ENCODE peak calls at places on chromosomes 3 and 15, in four cellular contexts. One of them, this sample, is unnamed.

GRCh38 chr3:171828852-171829770 is 14.0 kb upstream of the TMEM212 start:
- DNase-seq in activated effector memory CD4-positive, alpha-beta T cell treated with anti-CD3 and anti-CD28 coated beads, Interleukin-2, amount 50 U/mL, for 16 hours: no peak
- DNase-seq in left cardiac atrium: no peak
- DNase-seq in Caki2: no peak
- DNase-seq in this sample: no peak

GRCh38 chr3:12195231-12195630 is 36.5 kb upstream of the TIMP4 start:
- DNase-seq in activated effector memory CD4-positive, alpha-beta T cell treated with anti-CD3 and anti-CD28 coated beads, Interleukin-2, amount 50 U/mL, for 16 hours: no peak
- DNase-seq in Caki2: no peak
- DNase-seq in left cardiac atrium: no peak
- DNase-seq in this sample: no peak

GRCh38 chr15:46365612-46366011 is 730.8 kb downstream of the SQOR start:
- DNase-seq in Caki2: no peak
- DNase-seq in activated effector memory CD4-positive, alpha-beta T cell treated with anti-CD3 and anti-CD28 coated beads, Interleukin-2, amount 50 U/mL, for 16 hours: no peak
- DNase-seq in left cardiac atrium: no peak
- DNase-seq in this sample: no peak

GRCh38 chr15:71735013-71735757 is 75.2 kb upstream of the NR2E3 start:
- DNase-seq in left cardiac atrium: no peak
- DNase-seq in Caki2: no peak
- DNase-seq in activated effector memory CD4-positive, alpha-beta T cell treated with anti-CD3 and anti-CD28 coated beads, Interleukin-2, amount 50 U/mL, for 16 hours: no peak
- DNase-seq in this sample: no peak

GRCh38 chr3:141066593-141066860 is 15.4 kb downstream of the SPSB4 start:
- DNase-seq in activated effector memory CD4-positive, alpha-beta T cell treated with anti-CD3 and anti-CD28 coated beads, Interleukin-2, amount 50 U/mL, for 16 hours: peak
- DNase-seq in Caki2: no peak
- DNase-seq in left cardiac atrium: no peak
- DNase-seq in this sample: no peak

GRCh38 chr3:39639344-39640236 is 169.8 kb upstream of the MYRIP start:
- DNase-seq in left cardiac atrium: peak
- DNase-seq in activated effector memory CD4-positive, alpha-beta T cell treated with anti-CD3 and anti-CD28 coated beads, Interleukin-2, amount 50 U/mL, for 16 hours: no peak
- DNase-seq in Caki2: peak
- DNase-seq in this sample: peak

GRCh38 chr15:66956672-66957540 is 108.5 kb upstream of the SMAD3 start:
- DNase-seq in Caki2: no peak
- DNase-seq in activated effector memory CD4-positive, alpha-beta T cell treated with anti-CD3 and anti-CD28 coated beads, Interleukin-2, amount 50 U/mL, for 16 hours: no peak
- DNase-seq in left cardiac atrium: no peak
- DNase-seq in this sample: no peak

GRCh38 chr15:66147440-66147839 is 106.1 kb downstream of the MEGF11 start:
- DNase-seq in left cardiac atrium: no peak
- DNase-seq in activated effector memory CD4-positive, alpha-beta T cell treated with anti-CD3 and anti-CD28 coated beads, Interleukin-2, amount 50 U/mL, for 16 hours: no peak
- DNase-seq in Caki2: no peak
- DNase-seq in this sample: no peak

GRCh38 chr3:18445421-18446066 is 20.4 kb upstream of the SATB1 start:
- DNase-seq in activated effector memory CD4-positive, alpha-beta T cell treated with anti-CD3 and anti-CD28 coated beads, Interleukin-2, amount 50 U/mL, for 16 hours: peak
- DNase-seq in left cardiac atrium: no peak
- DNase-seq in Caki2: no peak
- DNase-seq in this sample: no peak

GRCh38 chr3:136885357-136886213 is 23.6 kb downstream of the NCK1 start:
- DNase-seq in activated effector memory CD4-positive, alpha-beta T cell treated with anti-CD3 and anti-CD28 coated beads, Interleukin-2, amount 50 U/mL, for 16 hours: no peak
- DNase-seq in Caki2: no peak
- DNase-seq in left cardiac atrium: no peak
- DNase-seq in this sample: no peak

GRCh38 chr3:135078283-135078682 is 283.2 kb downstream of the EPHB1 start:
- DNase-seq in activated effector memory CD4-positive, alpha-beta T cell treated with anti-CD3 and anti-CD28 coated beads, Interleukin-2, amount 50 U/mL, for 16 hours: no peak
- DNase-seq in Caki2: no peak
- DNase-seq in left cardiac atrium: no peak
- DNase-seq in this sample: no peak

GRCh38 chr3:190005343-190006113 is 115.2 kb downstream of the P3H2 start:
- DNase-seq in activated effector memory CD4-positive, alpha-beta T cell treated with anti-CD3 and anti-CD28 coated beads, Interleukin-2, amount 50 U/mL, for 16 hours: no peak
- DNase-seq in left cardiac atrium: no peak
- DNase-seq in Caki2: peak
- DNase-seq in this sample: no peak

GRCh38 chr15:42772901-42773300 is 36.0 kb upstream of the CDAN1 start:
- DNase-seq in activated effector memory CD4-positive, alpha-beta T cell treated with anti-CD3 and anti-CD28 coated beads, Interleukin-2, amount 50 U/mL, for 16 hours: no peak
- DNase-seq in left cardiac atrium: no peak
- DNase-seq in Caki2: no peak
- DNase-seq in this sample: no peak

GRCh38 chr3:148727242-148727641 is 29.5 kb downstream of the AGTR1 start:
- DNase-seq in left cardiac atrium: no peak
- DNase-seq in activated effector memory CD4-positive, alpha-beta T cell treated with anti-CD3 and anti-CD28 coated beads, Interleukin-2, amount 50 U/mL, for 16 hours: no peak
- DNase-seq in Caki2: peak
- DNase-seq in this sample: peak

GRCh38 chr3:16506884-16507409 is 6.6 kb downstream of the RFTN1 start:
- DNase-seq in activated effector memory CD4-positive, alpha-beta T cell treated with anti-CD3 and anti-CD28 coated beads, Interleukin-2, amount 50 U/mL, for 16 hours: no peak
- DNase-seq in left cardiac atrium: no peak
- DNase-seq in Caki2: no peak
- DNase-seq in this sample: no peak

GRCh38 chr3:111936191-111936841 is 42.5 kb upstream of the ABHD10 start:
- DNase-seq in Caki2: peak
- DNase-seq in left cardiac atrium: no peak
- DNase-seq in activated effector memory CD4-positive, alpha-beta T cell treated with anti-CD3 and anti-CD28 coated beads, Interleukin-2, amount 50 U/mL, for 16 hours: no peak
- DNase-seq in this sample: peak

GRCh38 chr3:6717026-6717943 is 143.6 kb upstream of the GRM7 start:
- DNase-seq in left cardiac atrium: no peak
- DNase-seq in activated effector memory CD4-positive, alpha-beta T cell treated with anti-CD3 and anti-CD28 coated beads, Interleukin-2, amount 50 U/mL, for 16 hours: no peak
- DNase-seq in Caki2: no peak
- DNase-seq in this sample: no peak

GRCh38 chr15:75584121-75584520 is 5.0 kb upstream of the PTPN9 start:
- DNase-seq in Caki2: no peak
- DNase-seq in activated effector memory CD4-positive, alpha-beta T cell treated with anti-CD3 and anti-CD28 coated beads, Interleukin-2, amount 50 U/mL, for 16 hours: no peak
- DNase-seq in left cardiac atrium: no peak
- DNase-seq in this sample: no peak

GRCh38 chr3:100024520-100025303 is 89.6 kb downstream of the FILIP1L start:
- DNase-seq in activated effector memory CD4-positive, alpha-beta T cell treated with anti-CD3 and anti-CD28 coated beads, Interleukin-2, amount 50 U/mL, for 16 hours: no peak
- DNase-seq in Caki2: peak
- DNase-seq in left cardiac atrium: no peak
- DNase-seq in this sample: no peak

GRCh38 chr3:158330820-158331219 is 220.9 kb downstream of the RSRC1 start:
- DNase-seq in left cardiac atrium: no peak
- DNase-seq in activated effector memory CD4-positive, alpha-beta T cell treated with anti-CD3 and anti-CD28 coated beads, Interleukin-2, amount 50 U/mL, for 16 hours: no peak
- DNase-seq in Caki2: peak
- DNase-seq in this sample: no peak